ENCODE peak calls at places on chromosome 21, in eight cellular contexts. One of them, this sample, is unnamed.

GRCh38 chr21:33514234-33514633 is 22.7 kb upstream of the DNAJC28 start:
- DNase-seq in T-helper 2 cell: no peak
- DNase-seq in Daoy: no peak
- DNase-seq in stimulated activated CD8-positive, alpha-beta memory T cell treated with anti-CD3 and anti-CD28 coated beads, Interleukin-7, amount 100 ng/mL, for 24 hours: no peak
- DNase-seq in tibial nerve: no peak
- DNase-seq in Kasumi-1: no peak
- DNase-seq in thoracic aorta: no peak
- DNase-seq in T47D: no peak
- DNase-seq in this sample: no peak

GRCh38 chr21:42140196-42140934 is 69.2 kb downstream of the UMODL1 start:
- DNase-seq in T-helper 2 cell: no peak
- DNase-seq in Daoy: no peak
- DNase-seq in stimulated activated CD8-positive, alpha-beta memory T cell treated with anti-CD3 and anti-CD28 coated beads, Interleukin-7, amount 100 ng/mL, for 24 hours: no peak
- DNase-seq in tibial nerve: no peak
- DNase-seq in Kasumi-1: no peak
- DNase-seq in thoracic aorta: no peak
- DNase-seq in T47D: no peak
- DNase-seq in this sample: no peak

GRCh38 chr21:44870748-44871495 is 2.6 kb downstream of the PTTG1IP start:
- DNase-seq in T-helper 2 cell: peak
- DNase-seq in Daoy: peak
- DNase-seq in stimulated activated CD8-positive, alpha-beta memory T cell treated with anti-CD3 and anti-CD28 coated beads, Interleukin-7, amount 100 ng/mL, for 24 hours: no peak
- DNase-seq in tibial nerve: peak
- DNase-seq in Kasumi-1: no peak
- DNase-seq in thoracic aorta: no peak
- DNase-seq in T47D: no peak
- DNase-seq in this sample: no peak

GRCh38 chr21:45607922-45608295 is 35.6 kb upstream of the PCBP3 start:
- DNase-seq in T-helper 2 cell: no peak
- DNase-seq in Daoy: no peak
- DNase-seq in stimulated activated CD8-positive, alpha-beta memory T cell treated with anti-CD3 and anti-CD28 coated beads, Interleukin-7, amount 100 ng/mL, for 24 hours: no peak
- DNase-seq in tibial nerve: no peak
- DNase-seq in Kasumi-1: no peak
- DNase-seq in thoracic aorta: no peak
- DNase-seq in T47D: no peak
- DNase-seq in this sample: no peak

GRCh38 chr21:40120944-40121575 is 253.8 kb downstream of the PCP4 start:
- DNase-seq in T-helper 2 cell: no peak
- DNase-seq in Daoy: peak
- DNase-seq in stimulated activated CD8-positive, alpha-beta memory T cell treated with anti-CD3 and anti-CD28 coated beads, Interleukin-7, amount 100 ng/mL, for 24 hours: no peak
- DNase-seq in tibial nerve: no peak
- DNase-seq in Kasumi-1: peak
- DNase-seq in thoracic aorta: no peak
- DNase-seq in T47D: peak
- DNase-seq in this sample: no peak

GRCh38 chr21:46066843-46067331 is 31.0 kb upstream of the COL6A2 start:
- DNase-seq in T-helper 2 cell: no peak
- DNase-seq in Daoy: peak
- DNase-seq in stimulated activated CD8-positive, alpha-beta memory T cell treated with anti-CD3 and anti-CD28 coated beads, Interleukin-7, amount 100 ng/mL, for 24 hours: no peak
- DNase-seq in tibial nerve: no peak
- DNase-seq in Kasumi-1: no peak
- DNase-seq in thoracic aorta: no peak
- DNase-seq in T47D: no peak
- DNase-seq in this sample: no peak

GRCh38 chr21:34018185-34018584 is 55.2 kb upstream of the MRPS6 start:
- DNase-seq in T-helper 2 cell: no peak
- DNase-seq in Daoy: no peak
- DNase-seq in stimulated activated CD8-positive, alpha-beta memory T cell treated with anti-CD3 and anti-CD28 coated beads, Interleukin-7, amount 100 ng/mL, for 24 hours: no peak
- DNase-seq in tibial nerve: no peak
- DNase-seq in Kasumi-1: no peak
- DNase-seq in thoracic aorta: no peak
- DNase-seq in T47D: no peak
- DNase-seq in this sample: no peak

GRCh38 chr21:38267991-38268858 is 11.4 kb downstream of the KCNJ15 start:
- DNase-seq in T-helper 2 cell: no peak
- DNase-seq in Daoy: no peak
- DNase-seq in stimulated activated CD8-positive, alpha-beta memory T cell treated with anti-CD3 and anti-CD28 coated beads, Interleukin-7, amount 100 ng/mL, for 24 hours: no peak
- DNase-seq in tibial nerve: no peak
- DNase-seq in Kasumi-1: peak
- DNase-seq in thoracic aorta: no peak
- DNase-seq in T47D: no peak
- DNase-seq in this sample: no peak

GRCh38 chr21:39316062-39316461 is 2.6 kb upstream of the BRWD1 start:
- DNase-seq in T-helper 2 cell: no peak
- DNase-seq in Daoy: no peak
- DNase-seq in stimulated activated CD8-positive, alpha-beta memory T cell treated with anti-CD3 and anti-CD28 coated beads, Interleukin-7, amount 100 ng/mL, for 24 hours: no peak
- DNase-seq in tibial nerve: no peak
- DNase-seq in Kasumi-1: no peak
- DNase-seq in thoracic aorta: no peak
- DNase-seq in T47D: no peak
- DNase-seq in this sample: no peak

GRCh38 chr21:41924355-41924754 is 29.5 kb downstream of the C2CD2 start:
- DNase-seq in T-helper 2 cell: no peak
- DNase-seq in Daoy: no peak
- DNase-seq in stimulated activated CD8-positive, alpha-beta memory T cell treated with anti-CD3 and anti-CD28 coated beads, Interleukin-7, amount 100 ng/mL, for 24 hours: no peak
- DNase-seq in tibial nerve: no peak
- DNase-seq in Kasumi-1: no peak
- DNase-seq in thoracic aorta: no peak
- DNase-seq in T47D: no peak
- DNase-seq in this sample: no peak

GRCh38 chr21:45700461-45700860 is 56.9 kb downstream of the PCBP3 start:
- DNase-seq in T-helper 2 cell: no peak
- DNase-seq in Daoy: no peak
- DNase-seq in stimulated activated CD8-positive, alpha-beta memory T cell treated with anti-CD3 and anti-CD28 coated beads, Interleukin-7, amount 100 ng/mL, for 24 hours: no peak
- DNase-seq in tibial nerve: no peak
- DNase-seq in Kasumi-1: no peak
- DNase-seq in thoracic aorta: no peak
- DNase-seq in T47D: no peak
- DNase-seq in this sample: no peak

GRCh38 chr21:41874611-41875010 is 4.5 kb downstream of the PRDM15 start:
- DNase-seq in T-helper 2 cell: no peak
- DNase-seq in Daoy: no peak
- DNase-seq in stimulated activated CD8-positive, alpha-beta memory T cell treated with anti-CD3 and anti-CD28 coated beads, Interleukin-7, amount 100 ng/mL, for 24 hours: no peak
- DNase-seq in tibial nerve: no peak
- DNase-seq in Kasumi-1: no peak
- DNase-seq in thoracic aorta: no peak
- DNase-seq in T47D: no peak
- DNase-seq in this sample: no peak

GRCh38 chr21:14480601-14481000 is 65.5 kb downstream of the SAMSN1 start:
- DNase-seq in T-helper 2 cell: no peak
- DNase-seq in Daoy: no peak
- DNase-seq in stimulated activated CD8-positive, alpha-beta memory T cell treated with anti-CD3 and anti-CD28 coated beads, Interleukin-7, amount 100 ng/mL, for 24 hours: no peak
- DNase-seq in tibial nerve: peak
- DNase-seq in Kasumi-1: no peak
- DNase-seq in thoracic aorta: no peak
- DNase-seq in T47D: no peak
- DNase-seq in this sample: no peak

GRCh38 chr21:45941338-45941710 is 40.2 kb upstream of the COL6A1 start:
- DNase-seq in T-helper 2 cell: no peak
- DNase-seq in Daoy: no peak
- DNase-seq in stimulated activated CD8-positive, alpha-beta memory T cell treated with anti-CD3 and anti-CD28 coated beads, Interleukin-7, amount 100 ng/mL, for 24 hours: no peak
- DNase-seq in tibial nerve: no peak
- DNase-seq in Kasumi-1: no peak
- DNase-seq in thoracic aorta: no peak
- DNase-seq in T47D: no peak
- DNase-seq in this sample: no peak

GRCh38 chr21:23127973-23128372 is 2129.8 kb downstream of the NCAM2 start:
- DNase-seq in T-helper 2 cell: no peak
- DNase-seq in Daoy: no peak
- DNase-seq in stimulated activated CD8-positive, alpha-beta memory T cell treated with anti-CD3 and anti-CD28 coated beads, Interleukin-7, amount 100 ng/mL, for 24 hours: no peak
- DNase-seq in tibial nerve: no peak
- DNase-seq in Kasumi-1: no peak
- DNase-seq in thoracic aorta: no peak
- DNase-seq in T47D: no peak
- DNase-seq in this sample: no peak

GRCh38 chr21:45607021-45607921 is 36.3 kb upstream of the PCBP3 start:
- DNase-seq in T-helper 2 cell: peak
- DNase-seq in Daoy: peak
- DNase-seq in stimulated activated CD8-positive, alpha-beta memory T cell treated with anti-CD3 and anti-CD28 coated beads, Interleukin-7, amount 100 ng/mL, for 24 hours: no peak
- DNase-seq in tibial nerve: no peak
- DNase-seq in Kasumi-1: no peak
- DNase-seq in thoracic aorta: no peak
- DNase-seq in T47D: no peak
- DNase-seq in this sample: no peak

GRCh38 chr21:36917487-36918158 is 48.8 kb downstream of the HLCS start:
- DNase-seq in T-helper 2 cell: no peak
- DNase-seq in Daoy: peak
- DNase-seq in stimulated activated CD8-positive, alpha-beta memory T cell treated with anti-CD3 and anti-CD28 coated beads, Interleukin-7, amount 100 ng/mL, for 24 hours: no peak
- DNase-seq in tibial nerve: no peak
- DNase-seq in Kasumi-1: peak
- DNase-seq in thoracic aorta: no peak
- DNase-seq in T47D: peak
- DNase-seq in this sample: peak

GRCh38 chr21:44572959-44573583 is 458 bp upstream of the KRTAP10-4 start:
- DNase-seq in T-helper 2 cell: no peak
- DNase-seq in Daoy: peak
- DNase-seq in stimulated activated CD8-positive, alpha-beta memory T cell treated with anti-CD3 and anti-CD28 coated beads, Interleukin-7, amount 100 ng/mL, for 24 hours: no peak
- DNase-seq in tibial nerve: no peak
- DNase-seq in Kasumi-1: no peak
- DNase-seq in thoracic aorta: no peak
- DNase-seq in T47D: peak
- DNase-seq in this sample: no peak

GRCh38 chr21:16713331-16714114 is 799.3 kb upstream of the CXADR start:
- DNase-seq in T-helper 2 cell: no peak
- DNase-seq in Daoy: no peak
- DNase-seq in stimulated activated CD8-positive, alpha-beta memory T cell treated with anti-CD3 and anti-CD28 coated beads, Interleukin-7, amount 100 ng/mL, for 24 hours: no peak
- DNase-seq in tibial nerve: no peak
- DNase-seq in Kasumi-1: no peak
- DNase-seq in thoracic aorta: no peak
- DNase-seq in T47D: no peak
- DNase-seq in this sample: no peak

GRCh38 chr21:29154270-29154669 is 23.8 kb downstream of the MAP3K7CL start:
- DNase-seq in T-helper 2 cell: no peak
- DNase-seq in Daoy: no peak
- DNase-seq in stimulated activated CD8-positive, alpha-beta memory T cell treated with anti-CD3 and anti-CD28 coated beads, Interleukin-7, amount 100 ng/mL, for 24 hours: no peak
- DNase-seq in tibial nerve: no peak
- DNase-seq in Kasumi-1: no peak
- DNase-seq in thoracic aorta: no peak
- DNase-seq in T47D: no peak
- DNase-seq in this sample: no peak

GRCh38 chr21:42081931-42082381 is 10.8 kb downstream of the UMODL1 start:
- DNase-seq in T-helper 2 cell: no peak
- DNase-seq in Daoy: peak
- DNase-seq in stimulated activated CD8-positive, alpha-beta memory T cell treated with anti-CD3 and anti-CD28 coated beads, Interleukin-7, amount 100 ng/mL, for 24 hours: no peak
- DNase-seq in tibial nerve: no peak
- DNase-seq in Kasumi-1: no peak
- DNase-seq in thoracic aorta: no peak
- DNase-seq in T47D: no peak
- DNase-seq in this sample: no peak

GRCh38 chr21:25396135-25396711 is 211.1 kb downstream of the MRPL39 start:
- DNase-seq in T-helper 2 cell: no peak
- DNase-seq in Daoy: no peak
- DNase-seq in stimulated activated CD8-positive, alpha-beta memory T cell treated with anti-CD3 and anti-CD28 coated beads, Interleukin-7, amount 100 ng/mL, for 24 hours: peak
- DNase-seq in tibial nerve: no peak
- DNase-seq in Kasumi-1: no peak
- DNase-seq in thoracic aorta: no peak
- DNase-seq in T47D: no peak
- DNase-seq in this sample: no peak

This sample was measured in Calu3.